ENCODE peak calls at places on chromosomes 12 and 14, in ten cellular contexts. T is effector CD4-positive, alpha-beta T cell; F is fibroblast of mammary gland; O is HL-60; J is posterior vena cava; S is hippocampal formation; H is activated CD4-positive, alpha-beta memory T cell treated with anti-CD3 and anti-CD28 coated beads, Interleukin-2, amount 10 ng/mL, durations not matched to agents 7 days and 5 days; Q is NCI-H774; K is EH; V is NCI-H1092 treated with DMSO at 0.1 percent for 48 hours. Z is an unnamed sample.
A peak's percentile ranks its signal among the peaks of the same experiment; 100 is the strongest.

GRCh38 chr14:91744068-91744480 is 12.2 kb upstream of the CATSPERB start:
- DNase-seq in T (no peak), F (peak; percentile 49), O (no peak), J (no peak), S (no peak), H (no peak), Q (no peak), K (no peak), V (no peak), Z (no peak)

GRCh38 chr14:72965249-72965648 is 39.0 kb downstream of the DCAF4 start:
- DNase-seq in T (no peak), F (peak; percentile 71), O (no peak), J (no peak), S (no peak), H (no peak), Q (no peak), K (peak; percentile 56), V (no peak), Z (no peak)

GRCh38 chr12:121467638-121468403 is 67.9 kb downstream of the RNF34 start:
- DNase-seq in T (no peak), F (no peak), O (no peak), J (peak; percentile 87), S (no peak), H (no peak), Q (no peak), K (no peak), V (peak; percentile 4), Z (no peak)

GRCh38 chr14:100192250-100192671 is 32.8 kb upstream of the DEGS2 start:
- DNase-seq in T (no peak), F (no peak), O (no peak), J (no peak), S (no peak), H (peak; percentile 19), Q (no peak), K (no peak), V (no peak), Z (no peak)

GRCh38 chr14:38210168-38210567 is 2.5 kb downstream of the SSTR1 start:
- DNase-seq in T (no peak), F (peak; percentile 85), O (no peak), J (no peak), S (no peak), H (no peak), Q (no peak), K (peak; percentile 91), V (no peak), Z (no peak)

GRCh38 chr12:1740161-1740948 is 49.5 kb downstream of the ADIPOR2 start:
- DNase-seq in T (no peak), F (no peak), O (no peak), J (no peak), S (no peak), H (no peak), Q (no peak), K (no peak), V (no peak), Z (no peak)

GRCh38 chr14:23694085-23694975 is 58.2 kb downstream of the DHRS2 start:
- DNase-seq in T (no peak), F (no peak), O (peak; percentile 67), J (no peak), S (no peak), H (no peak), Q (no peak), K (peak; percentile 78), V (no peak), Z (no peak)

GRCh38 chr14:74961238-74961911 is 6.0 kb upstream of the PGF start:
- DNase-seq in T (no peak), F (no peak), O (no peak), J (no peak), S (no peak), H (no peak), Q (no peak), K (no peak), V (no peak), Z (no peak)

GRCh38 chr14:77495354-77495753 is 3.3 kb downstream of the ISM2 start:
- DNase-seq in T (no peak), F (no peak), O (no peak), J (no peak), S (no peak), H (no peak), Q (no peak), K (no peak), V (no peak), Z (no peak)

GRCh38 chr12:105983622-105984325 is 155.0 kb downstream of the NUAK1 start:
- DNase-seq in T (no peak), F (peak; percentile 57), O (no peak), J (no peak), S (no peak), H (no peak), Q (no peak), K (peak; percentile 93), V (no peak), Z (no peak)

GRCh38 chr14:55699131-55700057 is 119.4 kb downstream of the KTN1 start:
- DNase-seq in T (no peak), F (peak; percentile 63), O (peak; percentile 14), J (no peak), S (no peak), H (no peak), Q (no peak), K (peak; percentile 73), V (no peak), Z (no peak)

GRCh38 chr12:126437934-126438333 is 1372.7 kb downstream of the AACS start:
- DNase-seq in T (no peak), F (no peak), O (no peak), J (no peak), S (no peak), H (no peak), Q (no peak), K (no peak), V (no peak), Z (no peak)

GRCh38 chr12:21945002-21945401 is 3.8 kb upstream of the ABCC9 start:
- DNase-seq in T (no peak), F (no peak), O (no peak), J (no peak), S (no peak), H (no peak), Q (no peak), K (no peak), V (no peak), Z (no peak)

GRCh38 chr14:100440207-100440631 is 117.1 kb downstream of the SLC25A47 start:
- DNase-seq in T (peak; percentile 9), F (peak; percentile 68), O (peak; percentile 58), J (no peak), S (peak; percentile 64), H (peak; percentile 38), Q (peak; percentile 74), K (peak; percentile 65), V (peak; percentile 44), Z (no peak)

GRCh38 chr14:104935026-104935650 is 10.5 kb downstream of the PLD4 start:
- DNase-seq in T (no peak), F (no peak), O (no peak), J (no peak), S (no peak), H (no peak), Q (no peak), K (no peak), V (no peak), Z (no peak)

GRCh38 chr12:94289551-94290312 is 141.4 kb downstream of the PLXNC1 start:
- DNase-seq in T (no peak), F (peak; percentile 77), O (no peak), J (peak; percentile 81), S (no peak), H (no peak), Q (no peak), K (peak; percentile 97), V (no peak), Z (no peak)

GRCh38 chr12:48001426-48002178 is 2.7 kb downstream of the COL2A1 start:
- DNase-seq in T (no peak), F (peak; percentile 26), O (no peak), J (peak; percentile 79), S (no peak), H (no peak), Q (no peak), K (peak; percentile 61), V (peak; percentile 87), Z (no peak)

Z was measured in T-helper 17 cell.